ENCODE peak calls at places on chromosomes 6 and 20, in eight cellular contexts. One of them, this sample, is unnamed.
A peak's percentile ranks its signal among the peaks of the same experiment; 100 is the strongest.

GRCh38 chr6:26204332-26205160 is 117.3 kb downstream of the HFE start:
- DNase-seq in upper lobe of right lung: peak; percentile 89
- DNase-seq in nephron progenitor cell: peak; percentile 84
- DNase-seq in fibroblast of lung: peak; percentile 100
- DNase-seq in astrocyte of the spinal cord: peak; percentile 99
- DNase-seq in GM20000: peak; percentile 78
- DNase-seq in left ventricle myocardium inferior: peak; percentile 85
- DNase-seq in BJ: peak; percentile 94
- DNase-seq in this sample: peak; percentile 82

GRCh38 chr6:48101277-48101676 is 9.7 kb downstream of the PTCHD4 start:
- DNase-seq in upper lobe of right lung: no peak
- DNase-seq in nephron progenitor cell: no peak
- DNase-seq in fibroblast of lung: peak; percentile 19
- DNase-seq in astrocyte of the spinal cord: peak; percentile 22
- DNase-seq in GM20000: peak; percentile 8
- DNase-seq in left ventricle myocardium inferior: no peak
- DNase-seq in BJ: no peak
- DNase-seq in this sample: peak; percentile 27

GRCh38 chr6:88165877-88166492 is at the start of gene CNR1:
- DNase-seq in upper lobe of right lung: peak; percentile 92
- DNase-seq in nephron progenitor cell: peak; percentile 75
- DNase-seq in fibroblast of lung: peak; percentile 2
- DNase-seq in astrocyte of the spinal cord: no peak
- DNase-seq in GM20000: peak; percentile 77
- DNase-seq in left ventricle myocardium inferior: peak; percentile 35
- DNase-seq in BJ: no peak
- DNase-seq in this sample: no peak

GRCh38 chr20:54860716-54861115 is 385.3 kb downstream of the DOK5 start:
- DNase-seq in upper lobe of right lung: no peak
- DNase-seq in nephron progenitor cell: no peak
- DNase-seq in fibroblast of lung: no peak
- DNase-seq in astrocyte of the spinal cord: no peak
- DNase-seq in GM20000: no peak
- DNase-seq in left ventricle myocardium inferior: no peak
- DNase-seq in BJ: no peak
- DNase-seq in this sample: no peak

GRCh38 chr20:63064745-63065711 is 58.3 kb upstream of the BHLHE23 start:
- DNase-seq in upper lobe of right lung: peak; percentile 60
- DNase-seq in nephron progenitor cell: no peak
- DNase-seq in fibroblast of lung: no peak
- DNase-seq in astrocyte of the spinal cord: no peak
- DNase-seq in GM20000: no peak
- DNase-seq in left ventricle myocardium inferior: peak; percentile 6
- DNase-seq in BJ: no peak
- DNase-seq in this sample: no peak

GRCh38 chr6:30091577-30092381 is 16.2 kb upstream of the RNF39 start:
- DNase-seq in upper lobe of right lung: peak; percentile 83
- DNase-seq in nephron progenitor cell: no peak
- DNase-seq in fibroblast of lung: peak; percentile 29
- DNase-seq in astrocyte of the spinal cord: peak; percentile 23
- DNase-seq in GM20000: no peak
- DNase-seq in left ventricle myocardium inferior: no peak
- DNase-seq in BJ: peak; percentile 39
- DNase-seq in this sample: no peak

GRCh38 chr6:9745966-9746365 is 668.9 kb downstream of the TFAP2A start:
- DNase-seq in upper lobe of right lung: no peak
- DNase-seq in nephron progenitor cell: no peak
- DNase-seq in fibroblast of lung: no peak
- DNase-seq in astrocyte of the spinal cord: no peak
- DNase-seq in GM20000: no peak
- DNase-seq in left ventricle myocardium inferior: no peak
- DNase-seq in BJ: no peak
- DNase-seq in this sample: no peak

GRCh38 chr6:26389349-26389799 is 6.5 kb downstream of the BTN2A2 start:
- DNase-seq in upper lobe of right lung: no peak
- DNase-seq in nephron progenitor cell: no peak
- DNase-seq in fibroblast of lung: no peak
- DNase-seq in astrocyte of the spinal cord: no peak
- DNase-seq in GM20000: no peak
- DNase-seq in left ventricle myocardium inferior: no peak
- DNase-seq in BJ: no peak
- DNase-seq in this sample: no peak

GRCh38 chr20:38325905-38326304 is 20.4 kb upstream of the LBP start:
- DNase-seq in upper lobe of right lung: no peak
- DNase-seq in nephron progenitor cell: no peak
- DNase-seq in fibroblast of lung: no peak
- DNase-seq in astrocyte of the spinal cord: no peak
- DNase-seq in GM20000: no peak
- DNase-seq in left ventricle myocardium inferior: no peak
- DNase-seq in BJ: no peak
- DNase-seq in this sample: no peak

GRCh38 chr20:41631826-41632225 is 13.6 kb upstream of the CHD6 start:
- DNase-seq in upper lobe of right lung: no peak
- DNase-seq in nephron progenitor cell: no peak
- DNase-seq in fibroblast of lung: peak; percentile 35
- DNase-seq in astrocyte of the spinal cord: peak; percentile 68
- DNase-seq in GM20000: no peak
- DNase-seq in left ventricle myocardium inferior: peak; percentile 59
- DNase-seq in BJ: peak; percentile 49
- DNase-seq in this sample: no peak

GRCh38 chr6:108286366-108286765 is 8.5 kb upstream of the AFG1L start:
- DNase-seq in upper lobe of right lung: no peak
- DNase-seq in nephron progenitor cell: no peak
- DNase-seq in fibroblast of lung: no peak
- DNase-seq in astrocyte of the spinal cord: no peak
- DNase-seq in GM20000: no peak
- DNase-seq in left ventricle myocardium inferior: no peak
- DNase-seq in BJ: no peak
- DNase-seq in this sample: no peak

GRCh38 chr6:148118303-148118702 is 224.3 kb upstream of the SASH1 start:
- DNase-seq in upper lobe of right lung: no peak
- DNase-seq in nephron progenitor cell: no peak
- DNase-seq in fibroblast of lung: no peak
- DNase-seq in astrocyte of the spinal cord: no peak
- DNase-seq in GM20000: no peak
- DNase-seq in left ventricle myocardium inferior: no peak
- DNase-seq in BJ: no peak
- DNase-seq in this sample: no peak
- TF ChIP-seq CTCF in upper lobe of right lung: no peak
- TF ChIP-seq CTCF in nephron progenitor cell: no peak
- TF ChIP-seq CTCF in fibroblast of lung: no peak
- TF ChIP-seq CTCF in astrocyte of the spinal cord: no peak
- TF ChIP-seq CTCF in GM20000: no peak
- TF ChIP-seq CTCF in left ventricle myocardium inferior: no peak
- TF ChIP-seq CTCF in BJ: no peak
- TF ChIP-seq CTCF in this sample: no peak

GRCh38 chr20:15658295-15658694 is 915.0 kb downstream of the KIF16B start:
- DNase-seq in upper lobe of right lung: no peak
- DNase-seq in nephron progenitor cell: no peak
- DNase-seq in fibroblast of lung: no peak
- DNase-seq in astrocyte of the spinal cord: no peak
- DNase-seq in GM20000: no peak
- DNase-seq in left ventricle myocardium inferior: no peak
- DNase-seq in BJ: no peak
- DNase-seq in this sample: no peak

GRCh38 chr20:15653396-15654207 is 919.6 kb downstream of the KIF16B start:
- DNase-seq in upper lobe of right lung: no peak
- DNase-seq in nephron progenitor cell: peak; percentile 21
- DNase-seq in fibroblast of lung: no peak
- DNase-seq in astrocyte of the spinal cord: no peak
- DNase-seq in GM20000: no peak
- DNase-seq in left ventricle myocardium inferior: no peak
- DNase-seq in BJ: no peak
- DNase-seq in this sample: no peak

GRCh38 chr20:15656124-15656523 is 917.1 kb downstream of the KIF16B start:
- DNase-seq in upper lobe of right lung: no peak
- DNase-seq in nephron progenitor cell: no peak
- DNase-seq in fibroblast of lung: no peak
- DNase-seq in astrocyte of the spinal cord: no peak
- DNase-seq in GM20000: no peak
- DNase-seq in left ventricle myocardium inferior: no peak
- DNase-seq in BJ: no peak
- DNase-seq in this sample: no peak

GRCh38 chr20:15654208-15654649 is 919.0 kb downstream of the KIF16B start:
- DNase-seq in upper lobe of right lung: no peak
- DNase-seq in nephron progenitor cell: peak; percentile 25
- DNase-seq in fibroblast of lung: peak; percentile 50
- DNase-seq in astrocyte of the spinal cord: peak; percentile 45
- DNase-seq in GM20000: peak; percentile 68
- DNase-seq in left ventricle myocardium inferior: no peak
- DNase-seq in BJ: no peak
- DNase-seq in this sample: peak; percentile 38
- TF ChIP-seq CTCF in upper lobe of right lung: peak; percentile 54
- TF ChIP-seq CTCF in nephron progenitor cell: peak; percentile 64
- TF ChIP-seq CTCF in fibroblast of lung: peak; percentile 58
- TF ChIP-seq CTCF in astrocyte of the spinal cord: peak; percentile 62
- TF ChIP-seq CTCF in GM20000: peak; percentile 61
- TF ChIP-seq CTCF in left ventricle myocardium inferior: peak; percentile 63
- TF ChIP-seq CTCF in BJ: peak; percentile 54
- TF ChIP-seq CTCF in this sample: peak; percentile 68

DNA sequence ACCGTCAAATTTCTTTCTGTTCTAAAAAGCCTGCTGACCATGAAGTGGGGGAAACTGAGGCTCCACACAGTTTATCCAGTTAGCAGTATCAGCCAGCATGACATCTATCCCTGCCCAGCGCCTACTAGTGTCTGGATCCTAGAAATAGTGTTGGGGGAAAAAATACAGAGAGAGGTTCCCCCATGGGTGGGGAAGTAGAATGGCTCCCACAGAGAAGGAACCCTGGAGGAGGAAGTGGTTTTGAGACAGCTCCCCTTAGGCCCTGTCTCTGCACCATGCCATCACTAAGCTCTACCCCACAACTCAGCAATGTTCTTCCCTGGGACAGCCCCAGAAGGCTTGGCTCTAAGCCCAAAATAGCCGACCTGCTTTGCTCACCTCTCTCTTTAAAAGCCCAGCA is 153.4 kb downstream of the MBOAT1 start:
- DNase-seq in upper lobe of right lung: no peak
- DNase-seq in nephron progenitor cell: no peak
- DNase-seq in fibroblast of lung: no peak
- DNase-seq in astrocyte of the spinal cord: no peak
- DNase-seq in GM20000: no peak
- DNase-seq in left ventricle myocardium inferior: no peak
- DNase-seq in BJ: no peak
- DNase-seq in this sample: no peak
- TF ChIP-seq CTCF in upper lobe of right lung: no peak
- TF ChIP-seq CTCF in nephron progenitor cell: no peak
- TF ChIP-seq CTCF in fibroblast of lung: no peak
- TF ChIP-seq CTCF in astrocyte of the spinal cord: no peak
- TF ChIP-seq CTCF in GM20000: no peak
- TF ChIP-seq CTCF in left ventricle myocardium inferior: no peak
- TF ChIP-seq CTCF in BJ: no peak
- TF ChIP-seq CTCF in this sample: no peak

DNA sequence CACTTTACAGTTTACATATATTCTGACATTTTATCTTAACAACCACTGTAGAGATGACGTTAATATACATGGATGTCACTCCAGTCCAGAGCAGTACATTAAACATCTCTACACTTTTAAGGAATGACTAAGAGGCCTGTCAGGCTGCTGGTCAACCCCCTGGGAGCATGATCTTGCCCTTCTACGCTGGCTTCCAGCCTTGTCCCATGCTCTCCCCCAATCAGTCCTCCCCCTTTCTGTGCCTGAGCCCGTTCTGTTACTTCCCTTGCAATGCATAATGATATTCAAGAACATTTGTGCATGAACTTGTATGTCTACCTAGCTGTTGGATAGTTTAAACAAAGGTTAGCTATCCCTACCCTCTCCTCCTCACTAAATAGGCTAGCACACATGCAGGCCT is 40.5 kb upstream of the PLCB4 start:
- DNase-seq in upper lobe of right lung: no peak
- DNase-seq in nephron progenitor cell: no peak
- DNase-seq in fibroblast of lung: peak; percentile 60
- DNase-seq in astrocyte of the spinal cord: no peak
- DNase-seq in GM20000: no peak
- DNase-seq in left ventricle myocardium inferior: no peak
- DNase-seq in BJ: no peak
- DNase-seq in this sample: no peak
- TF ChIP-seq CTCF in upper lobe of right lung: no peak
- TF ChIP-seq CTCF in nephron progenitor cell: no peak
- TF ChIP-seq CTCF in fibroblast of lung: no peak
- TF ChIP-seq CTCF in astrocyte of the spinal cord: no peak
- TF ChIP-seq CTCF in GM20000: no peak
- TF ChIP-seq CTCF in left ventricle myocardium inferior: no peak
- TF ChIP-seq CTCF in BJ: no peak
- TF ChIP-seq CTCF in this sample: no peak

GRCh38 chr6:1993049-1993448 is 252.4 kb downstream of the GMDS start:
- DNase-seq in upper lobe of right lung: no peak
- DNase-seq in nephron progenitor cell: no peak
- DNase-seq in fibroblast of lung: peak; percentile 24
- DNase-seq in astrocyte of the spinal cord: peak; percentile 41
- DNase-seq in GM20000: no peak
- DNase-seq in left ventricle myocardium inferior: no peak
- DNase-seq in BJ: no peak
- DNase-seq in this sample: no peak
- TF ChIP-seq CTCF in upper lobe of right lung: no peak
- TF ChIP-seq CTCF in nephron progenitor cell: no peak
- TF ChIP-seq CTCF in fibroblast of lung: no peak
- TF ChIP-seq CTCF in astrocyte of the spinal cord: no peak
- TF ChIP-seq CTCF in GM20000: no peak
- TF ChIP-seq CTCF in left ventricle myocardium inferior: no peak
- TF ChIP-seq CTCF in BJ: no peak
- TF ChIP-seq CTCF in this sample: no peak

GRCh38 chr6:168737481-168737880 is 296.5 kb downstream of the SMOC2 start:
- DNase-seq in upper lobe of right lung: no peak
- DNase-seq in nephron progenitor cell: no peak
- DNase-seq in fibroblast of lung: no peak
- DNase-seq in astrocyte of the spinal cord: no peak
- DNase-seq in GM20000: no peak
- DNase-seq in left ventricle myocardium inferior: no peak
- DNase-seq in BJ: no peak
- DNase-seq in this sample: no peak
- TF ChIP-seq CTCF in upper lobe of right lung: no peak
- TF ChIP-seq CTCF in nephron progenitor cell: no peak
- TF ChIP-seq CTCF in fibroblast of lung: no peak
- TF ChIP-seq CTCF in astrocyte of the spinal cord: no peak
- TF ChIP-seq CTCF in GM20000: no peak
- TF ChIP-seq CTCF in left ventricle myocardium inferior: no peak
- TF ChIP-seq CTCF in BJ: no peak
- TF ChIP-seq CTCF in this sample: no peak

DNA sequence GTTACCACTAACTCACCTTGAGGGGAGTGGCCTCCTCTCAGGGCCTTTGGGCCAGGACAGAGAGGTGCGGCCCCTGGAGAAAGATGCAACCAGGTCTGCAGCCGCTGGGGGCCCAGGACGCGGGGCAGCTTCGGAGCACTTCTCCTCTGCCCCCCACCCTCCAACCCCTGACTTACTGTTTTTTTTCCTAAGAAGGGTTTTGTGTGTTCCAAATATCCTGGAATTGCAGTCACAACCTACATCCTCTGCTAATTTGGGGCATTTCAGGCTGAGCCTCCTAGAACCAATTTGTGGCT is 1.7 kb downstream of the LINC00237 start:
- DNase-seq in upper lobe of right lung: no peak
- DNase-seq in nephron progenitor cell: no peak
- DNase-seq in fibroblast of lung: no peak
- DNase-seq in astrocyte of the spinal cord: no peak
- DNase-seq in GM20000: no peak
- DNase-seq in left ventricle myocardium inferior: no peak
- DNase-seq in BJ: no peak
- DNase-seq in this sample: no peak
- TF ChIP-seq CTCF in upper lobe of right lung: no peak
- TF ChIP-seq CTCF in nephron progenitor cell: no peak
- TF ChIP-seq CTCF in fibroblast of lung: no peak
- TF ChIP-seq CTCF in astrocyte of the spinal cord: no peak
- TF ChIP-seq CTCF in GM20000: no peak
- TF ChIP-seq CTCF in left ventricle myocardium inferior: no peak
- TF ChIP-seq CTCF in BJ: no peak
- TF ChIP-seq CTCF in this sample: no peak

GRCh38 chr6:24154121-24154520 is 28.1 kb downstream of the NRSN1 start:
- DNase-seq in upper lobe of right lung: no peak
- DNase-seq in nephron progenitor cell: no peak
- DNase-seq in fibroblast of lung: no peak
- DNase-seq in astrocyte of the spinal cord: peak; percentile 0
- DNase-seq in GM20000: no peak
- DNase-seq in left ventricle myocardium inferior: no peak
- DNase-seq in BJ: no peak
- DNase-seq in this sample: no peak
- TF ChIP-seq CTCF in upper lobe of right lung: no peak
- TF ChIP-seq CTCF in nephron progenitor cell: no peak
- TF ChIP-seq CTCF in fibroblast of lung: no peak
- TF ChIP-seq CTCF in astrocyte of the spinal cord: no peak
- TF ChIP-seq CTCF in GM20000: no peak
- TF ChIP-seq CTCF in left ventricle myocardium inferior: no peak
- TF ChIP-seq CTCF in BJ: no peak
- TF ChIP-seq CTCF in this sample: no peak